ENCODE peak calls at places on chromosomes 2 and 18, in ten cellular contexts. V, E, L, F, I, X, U, N, W and O are unnamed samples.

GRCh38 chr18:53971331-53971730 is 253.1 kb downstream of the MBD2 start:
- DNase-seq in V (no peak), E (no peak), L (no peak), F (peak; percentile 68), I (no peak), X (no peak), U (no peak), N (no peak), W (no peak), O (no peak)

GRCh38 chr18:24466766-24467165 is 6.3 kb downstream of the HRH4 start:
- DNase-seq in V (no peak), E (no peak), L (no peak), F (no peak), I (no peak), X (no peak), U (no peak), N (no peak), W (no peak), O (no peak)

GRCh38 chr2:236350426-236350825 is 86.2 kb upstream of the ASB18 start:
- DNase-seq in V (no peak), E (no peak), L (no peak), F (no peak), I (no peak), X (no peak), U (no peak), N (no peak), W (no peak), O (no peak)

GRCh38 chr2:205435970-205436369 is 246.3 kb upstream of the NRP2 start:
- DNase-seq in V (no peak), E (no peak), L (no peak), F (peak; percentile 84), I (no peak), X (no peak), U (no peak), N (no peak), W (no peak), O (no peak)

GRCh38 chr2:112472547-112473263 is 9.3 kb upstream of the TTL start:
- DNase-seq in V (no peak), E (no peak), L (no peak), F (no peak), I (no peak), X (no peak), U (no peak), N (no peak), W (no peak), O (no peak)

GRCh38 chr2:102839668-102840388 is 78.0 kb downstream of the TMEM182 start:
- DNase-seq in V (no peak), E (no peak), L (no peak), F (peak; percentile 78), I (peak; percentile 29), X (no peak), U (no peak), N (no peak), W (no peak), O (no peak)

GRCh38 chr2:85684806-85685205 is 9.4 kb upstream of the GNLY start:
- DNase-seq in V (no peak), E (no peak), L (no peak), F (no peak), I (no peak), X (no peak), U (no peak), N (no peak), W (no peak), O (no peak)

GRCh38 chr2:96977631-96978195 is 8.7 kb downstream of the FAM178B start:
- DNase-seq in V (no peak), E (no peak), L (no peak), F (peak; percentile 16), I (peak; percentile 67), X (no peak), U (no peak), N (no peak), W (no peak), O (no peak)

GRCh38 chr18:61935362-61935761 is 42.6 kb upstream of the RNF152 start:
- DNase-seq in V (no peak), E (no peak), L (no peak), F (no peak), I (no peak), X (no peak), U (no peak), N (no peak), W (no peak), O (no peak)

GRCh38 chr18:3875376-3875775 is 425.4 kb downstream of the TGIF1 start:
- DNase-seq in V (no peak), E (no peak), L (no peak), F (no peak), I (no peak), X (no peak), U (no peak), N (no peak), W (no peak), O (no peak)

GRCh38 chr18:3872651-3873050 is 422.7 kb downstream of the TGIF1 start:
- DNase-seq in V (no peak), E (no peak), L (no peak), F (no peak), I (no peak), X (no peak), U (no peak), N (no peak), W (no peak), O (no peak)

GRCh38 chr18:3873211-3873610 is 423.2 kb downstream of the TGIF1 start:
- DNase-seq in V (no peak), E (no peak), L (no peak), F (no peak), I (no peak), X (no peak), U (no peak), N (no peak), W (no peak), O (no peak)

GRCh38 chr18:3874593-3874992 is 424.6 kb downstream of the TGIF1 start:
- DNase-seq in V (no peak), E (no peak), L (no peak), F (no peak), I (no peak), X (no peak), U (no peak), N (no peak), W (no peak), O (no peak)

GRCh38 chr18:3873698-3874495 is 423.9 kb downstream of the TGIF1 start:
- DNase-seq in V (no peak), E (no peak), L (no peak), F (no peak), I (no peak), X (no peak), U (no peak), N (no peak), W (no peak), O (no peak)
- H3K4me3 ChIP-seq in V (no peak overlapping the region), E (peak overlapping the region; percentile 13), L (no peak overlapping the region), F (no peak overlapping the region), I (no peak overlapping the region), X (no peak overlapping the region), U (no peak overlapping the region), N (no peak overlapping the region), W (no peak overlapping the region), O (peak overlapping the region; percentile 15)

GRCh38 chr2:31237348-31238017 is 3.5 kb downstream of the EHD3 start:
- DNase-seq in V (no peak), E (no peak), L (no peak), F (no peak), I (no peak), X (no peak), U (no peak), N (no peak), W (no peak), O (no peak)
- H3K4me1 ChIP-seq in V (peaks cover 7% of the 10 kb centered on the region), E (peaks cover 62% of the 10 kb centered on the region), L (peaks cover 24% of the 10 kb centered on the region), F (peaks cover 7% of the 10 kb centered on the region), I (peaks cover 14% of the 10 kb centered on the region), X (peaks cover 94% of the 10 kb centered on the region), U (peaks cover 23% of the 10 kb centered on the region), N (peaks cover 9% of the 10 kb centered on the region), W (no peaks in the 10 kb centered on the region), O (peaks cover 4% of the 10 kb centered on the region)

GRCh38 chr2:64914247-64914646 is 75.0 kb upstream of the SLC1A4 start:
- DNase-seq in V (no peak), E (no peak), L (no peak), F (no peak), I (no peak), X (no peak), U (no peak), N (no peak), W (no peak), O (no peak)

GRCh38 chr2:64915510-64915900 is 73.7 kb upstream of the SLC1A4 start:
- DNase-seq in V (no peak), E (no peak), L (no peak), F (no peak), I (no peak), X (no peak), U (no peak), N (no peak), W (no peak), O (no peak)

GRCh38 chr2:64914735-64915509 is 74.3 kb upstream of the SLC1A4 start:
- DNase-seq in V (no peak), E (no peak), L (no peak), F (no peak), I (no peak), X (peak; percentile 29), U (no peak), N (no peak), W (peak; percentile 79), O (peak; percentile 54)

GRCh38 chr2:64910972-64911433 is 78.2 kb upstream of the SLC1A4 start:
- DNase-seq in V (no peak), E (no peak), L (no peak), F (no peak), I (no peak), X (no peak), U (no peak), N (no peak), W (no peak), O (no peak)

GRCh38 chr2:64913357-64913869 is 75.8 kb upstream of the SLC1A4 start:
- DNase-seq in V (no peak), E (no peak), L (no peak), F (peak; percentile 48), I (peak; percentile 35), X (no peak), U (no peak), N (peak; percentile 52), W (no peak), O (no peak)
- TF ChIP-seq CTCF in V (peak; percentile 40), E (no peak), L (no peak), F (peak; percentile 67), I (peak; percentile 28), X (no peak), U (no peak), N (peak; percentile 26), W (no peak), O (no peak)

GRCh38 chr18:70047931-70048603 is 100.4 kb upstream of the CD226 start:
- DNase-seq in V (no peak), E (no peak), L (no peak), F (peak; percentile 38), I (no peak), X (no peak), U (no peak), N (no peak), W (no peak), O (no peak)
- H3K4me3 ChIP-seq in V (no peak overlapping the region), E (no peak overlapping the region), L (no peak overlapping the region), F (no peak overlapping the region), I (no peak overlapping the region), X (peak overlapping the region; percentile 53), U (no peak overlapping the region), N (no peak overlapping the region), W (no peak overlapping the region), O (no peak overlapping the region)

GRCh38 chr2:16332681-16333519 is 332.7 kb downstream of the CYRIA start:
- DNase-seq in V (no peak), E (no peak), L (no peak), F (no peak), I (no peak), X (no peak), U (no peak), N (no peak), W (no peak), O (no peak)
- H3K4me1 ChIP-seq in V (no peaks in the 10 kb centered on the region), E (no peaks in the 10 kb centered on the region), L (no peaks in the 10 kb centered on the region), F (no peaks in the 10 kb centered on the region), I (no peaks in the 10 kb centered on the region), X (peaks cover 3% of the 10 kb centered on the region), U (no peaks in the 10 kb centered on the region), N (no peaks in the 10 kb centered on the region), W (no peaks in the 10 kb centered on the region), O (peaks cover 3% of the 10 kb centered on the region)